ENCODE peak calls at places on chromosomes 16 and 17, in eight cellular contexts. Y, I, O, P, W, E, N and C are unnamed samples.
A peak's percentile ranks its signal among the peaks of the same experiment; 100 is the strongest.

GRCh38 chr16:71230122-71230845 is at the start of gene HYDIN:
- DNase-seq in W (peak; percentile 30), N (peak; percentile 90), P (peak; percentile 98), Y (no peak), E (peak; percentile 64), I (peak; percentile 37), O (no peak), C (peak; percentile 5)

GRCh38 chr16:71883193-71883848 is 661 bp downstream of the ZNF821 start:
- DNase-seq in N (peak; percentile 48), I (no peak), O (peak; percentile 47), Y (no peak), E (peak; percentile 30), P (no peak), W (peak; percentile 38), C (no peak)

GRCh38 chr17:48483471-48484131 is 47.2 kb downstream of the HOXB1 start:
- DNase-seq in W (no peak), P (no peak), E (peak; percentile 99), Y (no peak), N (peak; percentile 77), O (peak; percentile 71), I (peak; percentile 96), C (peak; percentile 92)

GRCh38 chr17:31274252-31274651 is 22.8 kb downstream of the OMG start:
- DNase-seq in W (peak; percentile 87), P (no peak), N (no peak), E (peak; percentile 23), I (peak; percentile 90), O (no peak), Y (no peak), C (peak; percentile 48)

GRCh38 chr16:2692251-2692947 is 10.1 kb downstream of the KCTD5 start:
- DNase-seq in P (peak; percentile 9), I (no peak), E (no peak), N (no peak), W (no peak), O (no peak), Y (no peak), C (no peak)

GRCh38 chr17:4101127-4101798 is 41.6 kb downstream of the ZZEF1 start:
- DNase-seq in Y (peak; percentile 20), E (no peak), O (peak; percentile 85), I (no peak), P (no peak), W (peak; percentile 91), N (peak; percentile 41), C (no peak)

GRCh38 chr16:57297856-57298255 is 13.4 kb upstream of the PLLP start:
- DNase-seq in N (no peak), Y (no peak), O (no peak), I (no peak), E (no peak), W (no peak), P (peak; percentile 20), C (no peak)

GRCh38 chr17:48149174-48150106 is 41.9 kb downstream of the SNX11 start:
- DNase-seq in Y (no peak), P (peak; percentile 63), O (no peak), W (no peak), N (no peak), E (no peak), I (peak; percentile 35), C (no peak)

GRCh38 chr17:39069114-39069756 is 82.2 kb downstream of the PLXDC1 start:
- DNase-seq in I (peak; percentile 64), Y (no peak), N (no peak), W (peak; percentile 19), E (peak; percentile 40), O (peak; percentile 39), P (peak; percentile 74), C (no peak)

GRCh38 chr16:11627822-11628457 is 40.3 kb upstream of the SNN start:
- DNase-seq in O (no peak), I (peak; percentile 39), E (peak; percentile 82), Y (no peak), W (no peak), P (no peak), N (peak; percentile 93), C (peak; percentile 96)

DNA sequence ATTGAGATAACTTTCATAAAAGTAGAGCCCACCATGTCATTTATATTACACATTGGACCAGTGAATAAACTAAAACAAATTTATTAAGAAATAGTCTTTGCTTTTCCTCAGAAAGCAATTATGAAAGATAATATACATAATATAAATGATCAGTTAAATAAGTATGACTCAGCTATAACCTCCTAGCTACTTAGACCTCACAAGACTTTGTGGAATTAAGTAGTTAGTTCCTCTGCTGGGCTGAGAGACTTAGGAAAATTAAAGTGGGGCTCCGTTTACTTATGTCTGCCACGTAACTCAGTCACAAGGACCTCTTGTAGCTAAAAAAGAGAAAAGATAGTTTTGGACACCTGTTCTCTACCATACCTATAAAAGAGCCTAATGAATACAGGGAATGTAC is 76.9 kb downstream of the MRTFB start:
- DNase-seq in P (no peak), N (no peak), Y (no peak), E (no peak), I (no peak), O (no peak), W (no peak), C (no peak)
- TF ChIP-seq EZH2 in P (no peak), N (no peak), Y (no peak), E (no peak), I (no peak), O (no peak), W (no peak), C (no peak)

GRCh38 chr17:17781591-17782424 is 55.0 kb downstream of the SREBF1 start:
- DNase-seq in W (peak; percentile 20), P (peak; percentile 78), I (peak; percentile 67), N (peak; percentile 63), E (peak; percentile 45), Y (no peak), O (no peak), C (no peak)
- TF ChIP-seq EZH2 in W (no peak), P (no peak), I (no peak), N (no peak), E (no peak), Y (no peak), O (no peak), C (no peak)

GRCh38 chr16:67649494-67649931 is 4.6 kb downstream of the CARMIL2 start:
- DNase-seq in E (no peak), N (no peak), Y (no peak), O (no peak), P (peak; percentile 80), W (no peak), I (no peak), C (no peak)

GRCh38 chr16:67647681-67648080 is 2.7 kb downstream of the CARMIL2 start:
- DNase-seq in O (no peak), N (no peak), E (no peak), W (no peak), I (no peak), P (no peak), Y (no peak), C (no peak)

GRCh38 chr16:67650023-67650422 is 5.1 kb downstream of the CARMIL2 start:
- DNase-seq in P (no peak), I (no peak), W (no peak), Y (no peak), E (no peak), N (no peak), O (no peak), C (no peak)

GRCh38 chr16:67648088-67648763 is 3.3 kb downstream of the CARMIL2 start:
- DNase-seq in E (no peak), I (no peak), W (no peak), O (no peak), Y (no peak), N (no peak), P (no peak), C (no peak)

DNA sequence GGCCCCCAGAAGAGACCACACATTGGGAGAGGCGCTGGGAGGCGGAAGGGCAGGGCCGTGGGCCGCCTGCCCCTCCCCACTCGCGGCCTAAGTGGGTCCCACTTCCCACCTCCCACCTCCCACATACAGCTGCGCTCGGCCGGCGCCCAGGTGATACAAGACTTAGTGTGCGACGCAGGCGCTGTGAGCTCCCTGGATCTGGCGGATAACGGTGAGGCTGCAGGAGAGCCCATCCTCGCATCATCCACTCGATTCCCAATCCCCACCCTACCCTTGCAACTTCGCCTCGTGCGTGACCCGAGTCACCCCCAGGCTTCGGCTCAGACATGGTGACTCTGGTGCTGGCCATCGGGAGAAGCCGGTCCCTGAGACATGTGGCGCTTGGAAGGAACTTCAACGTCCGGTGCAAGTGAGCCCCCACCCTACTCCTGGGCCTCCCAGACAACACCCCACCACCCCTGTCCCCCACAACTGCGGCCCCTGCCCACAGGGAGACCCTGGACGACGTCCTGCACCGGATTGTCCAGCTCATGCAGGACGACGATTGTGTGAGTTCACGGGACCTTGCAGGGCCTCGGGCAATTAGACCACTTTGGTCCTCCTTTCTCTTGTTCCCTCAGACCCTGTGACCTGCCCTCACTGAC is 3.9 kb downstream of the CARMIL2 start:
- DNase-seq in Y (no peak), N (no peak), E (no peak), W (no peak), P (no peak), O (no peak), I (no peak), C (no peak)
- TF ChIP-seq EZH2 in Y (no peak), N (no peak), E (no peak), W (peak; percentile 29), P (no peak), O (no peak), I (peak; percentile 78), C (peak; percentile 69)

GRCh38 chr17:33292184-33292980 is 713 bp downstream of the ASIC2 start:
- DNase-seq in P (peak; percentile 79), E (no peak), O (no peak), Y (no peak), I (peak; percentile 37), N (peak; percentile 33), W (peak; percentile 12), C (no peak)

GRCh38 chr17:33291248-33292183 is 1.6 kb downstream of the ASIC2 start:
- DNase-seq in I (peak; percentile 45), W (peak; percentile 22), Y (no peak), O (no peak), P (peak; percentile 77), N (no peak), E (no peak), C (no peak)

GRCh38 chr17:33294994-33295393 is 1.9 kb upstream of the ASIC2 start:
- DNase-seq in Y (no peak), E (no peak), O (no peak), P (no peak), N (no peak), W (no peak), I (no peak), C (no peak)

GRCh38 chr17:33290156-33290697 is 2.9 kb downstream of the ASIC2 start:
- DNase-seq in N (no peak), Y (no peak), I (no peak), E (no peak), O (no peak), W (no peak), P (no peak), C (no peak)

DNA sequence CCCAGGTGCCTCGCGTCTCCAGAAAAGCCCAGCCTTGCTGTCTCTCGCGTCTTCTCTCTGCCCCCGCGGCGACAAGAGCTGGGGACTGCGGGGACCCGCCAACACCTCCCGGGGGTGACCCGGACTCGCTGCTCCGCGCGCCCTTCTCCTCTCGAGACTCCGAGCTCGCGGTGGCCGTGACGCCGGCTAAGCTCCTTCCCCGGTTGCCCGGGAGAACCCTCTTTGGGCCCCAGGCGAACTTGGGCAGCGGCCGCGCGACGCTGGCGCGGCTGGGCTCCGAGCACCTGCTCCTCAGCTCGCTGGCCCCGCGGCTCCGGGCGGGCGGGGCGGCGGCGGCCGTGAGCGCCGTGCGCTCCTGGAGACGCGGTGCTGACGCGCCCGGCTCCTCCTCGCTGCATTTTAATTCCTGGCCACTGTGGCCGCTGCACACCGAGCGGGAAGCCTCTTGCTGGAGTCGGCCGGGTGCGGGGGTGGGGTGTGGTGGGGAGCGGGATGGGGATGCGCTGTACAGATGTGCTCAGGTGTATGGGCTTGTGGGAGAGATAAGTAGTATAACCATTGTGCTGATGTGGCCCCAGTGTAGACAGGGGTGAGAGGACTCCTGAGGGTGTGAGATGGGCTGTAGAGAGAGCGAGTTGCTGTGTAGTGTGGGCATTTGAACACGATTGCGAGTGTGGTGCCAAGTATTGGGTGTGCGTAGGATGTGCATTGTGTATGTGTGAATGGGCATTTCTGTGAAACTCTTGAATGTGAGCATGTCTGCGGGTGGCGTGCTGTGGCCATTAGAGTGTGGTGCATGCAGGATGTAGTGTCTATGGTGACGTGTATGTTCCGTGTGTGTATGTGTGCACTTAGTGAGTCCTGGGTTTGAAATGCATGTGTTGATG is at the start of gene ASIC2:
- DNase-seq in Y (no peak), W (no peak), P (peak; percentile 89), I (no peak), O (no peak), E (peak; percentile 28), N (peak; percentile 29), C (no peak)
- TF ChIP-seq EZH2 in Y (no peak), W (no peak), P (no peak), I (peak; percentile 36), O (no peak), E (no peak), N (no peak), C (peak; percentile 13)